ENCODE peak calls at places on chromosomes 1 and 21, in ten cellular contexts. One of them, this sample, is unnamed.

GRCh38 chr1:200191993-200192392 is 164.5 kb downstream of the NR5A2 start:
- DNase-seq in progenitor cell of endocrine pancreas: no peak
- DNase-seq in Calu3: no peak
- DNase-seq in GM13977: no peak
- DNase-seq in left lung: no peak
- DNase-seq in glutamatergic neuron: no peak
- DNase-seq in PC-9: no peak
- DNase-seq in neural progenitor cell: no peak
- DNase-seq in breast epithelium: no peak
- DNase-seq in CD4-positive, alpha-beta T cell: no peak
- DNase-seq in this sample: no peak

GRCh38 chr1:89635825-89636815 is 3.2 kb downstream of the LRRC8C start:
- DNase-seq in PC-9: no peak
- DNase-seq in Calu3: no peak
- DNase-seq in GM13977: no peak
- DNase-seq in breast epithelium: no peak
- DNase-seq in neural progenitor cell: no peak
- DNase-seq in progenitor cell of endocrine pancreas: no peak
- DNase-seq in glutamatergic neuron: no peak
- DNase-seq in CD4-positive, alpha-beta T cell: no peak
- DNase-seq in left lung: no peak
- DNase-seq in this sample: peak

GRCh38 chr1:225750420-225750819 is 27.2 kb upstream of the SRP9 start:
- DNase-seq in CD4-positive, alpha-beta T cell: no peak
- DNase-seq in glutamatergic neuron: no peak
- DNase-seq in GM13977: no peak
- DNase-seq in Calu3: no peak
- DNase-seq in PC-9: no peak
- DNase-seq in left lung: no peak
- DNase-seq in breast epithelium: no peak
- DNase-seq in neural progenitor cell: no peak
- DNase-seq in progenitor cell of endocrine pancreas: no peak
- DNase-seq in this sample: no peak

GRCh38 chr21:33373451-33373850 is 29.8 kb upstream of the IFNGR2 start:
- DNase-seq in breast epithelium: no peak
- DNase-seq in left lung: no peak
- DNase-seq in PC-9: peak
- DNase-seq in CD4-positive, alpha-beta T cell: no peak
- DNase-seq in GM13977: no peak
- DNase-seq in Calu3: no peak
- DNase-seq in glutamatergic neuron: no peak
- DNase-seq in neural progenitor cell: no peak
- DNase-seq in progenitor cell of endocrine pancreas: no peak
- DNase-seq in this sample: no peak

GRCh38 chr1:2204384-2205190 is 10.0 kb upstream of the FAAP20 start:
- DNase-seq in CD4-positive, alpha-beta T cell: no peak
- DNase-seq in neural progenitor cell: peak
- DNase-seq in progenitor cell of endocrine pancreas: peak
- DNase-seq in glutamatergic neuron: peak
- DNase-seq in GM13977: peak
- DNase-seq in Calu3: no peak
- DNase-seq in breast epithelium: no peak
- DNase-seq in left lung: peak
- DNase-seq in PC-9: peak
- DNase-seq in this sample: no peak

GRCh38 chr1:246782120-246782900 is 58.1 kb downstream of the SCCPDH start:
- DNase-seq in CD4-positive, alpha-beta T cell: no peak
- DNase-seq in neural progenitor cell: no peak
- DNase-seq in Calu3: no peak
- DNase-seq in breast epithelium: no peak
- DNase-seq in left lung: no peak
- DNase-seq in GM13977: no peak
- DNase-seq in glutamatergic neuron: no peak
- DNase-seq in PC-9: no peak
- DNase-seq in progenitor cell of endocrine pancreas: no peak
- DNase-seq in this sample: peak

GRCh38 chr1:23019851-23020625 is 770 bp downstream of the KDM1A start:
- DNase-seq in CD4-positive, alpha-beta T cell: no peak
- DNase-seq in left lung: peak
- DNase-seq in GM13977: peak
- DNase-seq in glutamatergic neuron: peak
- DNase-seq in PC-9: no peak
- DNase-seq in neural progenitor cell: peak
- DNase-seq in Calu3: peak
- DNase-seq in progenitor cell of endocrine pancreas: peak
- DNase-seq in breast epithelium: no peak
- DNase-seq in this sample: peak

GRCh38 chr21:35145626-35146236 is 96.6 kb upstream of the RUNX1 start:
- DNase-seq in glutamatergic neuron: no peak
- DNase-seq in PC-9: no peak
- DNase-seq in GM13977: no peak
- DNase-seq in CD4-positive, alpha-beta T cell: no peak
- DNase-seq in neural progenitor cell: no peak
- DNase-seq in left lung: no peak
- DNase-seq in progenitor cell of endocrine pancreas: no peak
- DNase-seq in Calu3: peak
- DNase-seq in breast epithelium: no peak
- DNase-seq in this sample: no peak

GRCh38 chr21:45535341-45536081 is 6.7 kb downstream of the SLC19A1 start:
- DNase-seq in breast epithelium: no peak
- DNase-seq in PC-9: no peak
- DNase-seq in CD4-positive, alpha-beta T cell: no peak
- DNase-seq in GM13977: no peak
- DNase-seq in left lung: peak
- DNase-seq in neural progenitor cell: no peak
- DNase-seq in progenitor cell of endocrine pancreas: no peak
- DNase-seq in Calu3: no peak
- DNase-seq in glutamatergic neuron: peak
- DNase-seq in this sample: no peak

GRCh38 chr1:94025383-94026340 is 95.3 kb downstream of the ABCA4 start:
- DNase-seq in breast epithelium: no peak
- DNase-seq in CD4-positive, alpha-beta T cell: no peak
- DNase-seq in neural progenitor cell: peak
- DNase-seq in GM13977: peak
- DNase-seq in left lung: no peak
- DNase-seq in progenitor cell of endocrine pancreas: no peak
- DNase-seq in Calu3: peak
- DNase-seq in glutamatergic neuron: no peak
- DNase-seq in PC-9: peak
- DNase-seq in this sample: no peak

GRCh38 chr1:165397945-165398344 is 41.4 kb upstream of the LMX1A start:
- DNase-seq in glutamatergic neuron: no peak
- DNase-seq in GM13977: no peak
- DNase-seq in left lung: no peak
- DNase-seq in breast epithelium: no peak
- DNase-seq in neural progenitor cell: no peak
- DNase-seq in progenitor cell of endocrine pancreas: no peak
- DNase-seq in Calu3: peak
- DNase-seq in PC-9: no peak
- DNase-seq in CD4-positive, alpha-beta T cell: no peak
- DNase-seq in this sample: peak

GRCh38 chr1:45863117-45863670 is 59.8 kb downstream of the MAST2 start:
- DNase-seq in breast epithelium: no peak
- DNase-seq in neural progenitor cell: no peak
- DNase-seq in PC-9: no peak
- DNase-seq in CD4-positive, alpha-beta T cell: no peak
- DNase-seq in GM13977: no peak
- DNase-seq in progenitor cell of endocrine pancreas: no peak
- DNase-seq in Calu3: no peak
- DNase-seq in left lung: no peak
- DNase-seq in glutamatergic neuron: no peak
- DNase-seq in this sample: no peak

GRCh38 chr1:204350265-204350664 is 9.5 kb downstream of the PLEKHA6 start:
- DNase-seq in CD4-positive, alpha-beta T cell: no peak
- DNase-seq in left lung: no peak
- DNase-seq in progenitor cell of endocrine pancreas: no peak
- DNase-seq in neural progenitor cell: no peak
- DNase-seq in glutamatergic neuron: no peak
- DNase-seq in PC-9: no peak
- DNase-seq in breast epithelium: no peak
- DNase-seq in GM13977: no peak
- DNase-seq in Calu3: no peak
- DNase-seq in this sample: no peak
- TF ChIP-seq CTCF in CD4-positive, alpha-beta T cell: no peak
- TF ChIP-seq CTCF in left lung: no peak
- TF ChIP-seq CTCF in progenitor cell of endocrine pancreas: no peak
- TF ChIP-seq CTCF in neural progenitor cell: no peak
- TF ChIP-seq CTCF in glutamatergic neuron: no peak
- TF ChIP-seq CTCF in PC-9: no peak
- TF ChIP-seq CTCF in breast epithelium: no peak
- TF ChIP-seq CTCF in GM13977: no peak
- TF ChIP-seq CTCF in Calu3: no peak
- TF ChIP-seq CTCF in this sample: no peak

GRCh38 chr1:184386271-184387068 is at the start of gene C1orf21:
- DNase-seq in CD4-positive, alpha-beta T cell: peak
- DNase-seq in left lung: peak
- DNase-seq in PC-9: peak
- DNase-seq in neural progenitor cell: peak
- DNase-seq in GM13977: peak
- DNase-seq in Calu3: peak
- DNase-seq in breast epithelium: peak
- DNase-seq in glutamatergic neuron: peak
- DNase-seq in progenitor cell of endocrine pancreas: peak
- DNase-seq in this sample: peak
- TF ChIP-seq CTCF in CD4-positive, alpha-beta T cell: no peak
- TF ChIP-seq CTCF in left lung: no peak
- TF ChIP-seq CTCF in PC-9: no peak
- TF ChIP-seq CTCF in neural progenitor cell: no peak
- TF ChIP-seq CTCF in GM13977: no peak
- TF ChIP-seq CTCF in Calu3: no peak
- TF ChIP-seq CTCF in breast epithelium: no peak
- TF ChIP-seq CTCF in glutamatergic neuron: no peak
- TF ChIP-seq CTCF in progenitor cell of endocrine pancreas: no peak
- TF ChIP-seq CTCF in this sample: no peak

GRCh38 chr1:68230901-68231626 is 1.3 kb downstream of the WLS start:
- DNase-seq in neural progenitor cell: peak
- DNase-seq in progenitor cell of endocrine pancreas: peak
- DNase-seq in PC-9: peak
- DNase-seq in breast epithelium: peak
- DNase-seq in left lung: peak
- DNase-seq in GM13977: no peak
- DNase-seq in glutamatergic neuron: no peak
- DNase-seq in CD4-positive, alpha-beta T cell: no peak
- DNase-seq in Calu3: peak
- DNase-seq in this sample: no peak

GRCh38 chr1:68231627-68232303 is 558 bp downstream of the WLS start:
- DNase-seq in neural progenitor cell: peak
- DNase-seq in CD4-positive, alpha-beta T cell: no peak
- DNase-seq in progenitor cell of endocrine pancreas: peak
- DNase-seq in glutamatergic neuron: no peak
- DNase-seq in breast epithelium: peak
- DNase-seq in PC-9: peak
- DNase-seq in left lung: peak
- DNase-seq in GM13977: no peak
- DNase-seq in Calu3: peak
- DNase-seq in this sample: no peak

GRCh38 chr1:68234094-68234493 is 1.8 kb upstream of the WLS start:
- DNase-seq in CD4-positive, alpha-beta T cell: no peak
- DNase-seq in neural progenitor cell: no peak
- DNase-seq in GM13977: no peak
- DNase-seq in left lung: no peak
- DNase-seq in breast epithelium: no peak
- DNase-seq in glutamatergic neuron: no peak
- DNase-seq in PC-9: no peak
- DNase-seq in Calu3: no peak
- DNase-seq in progenitor cell of endocrine pancreas: no peak
- DNase-seq in this sample: no peak

GRCh38 chr1:68233202-68233601 is 879 bp upstream of the WLS start:
- DNase-seq in glutamatergic neuron: no peak
- DNase-seq in CD4-positive, alpha-beta T cell: no peak
- DNase-seq in left lung: no peak
- DNase-seq in breast epithelium: no peak
- DNase-seq in Calu3: no peak
- DNase-seq in GM13977: no peak
- DNase-seq in PC-9: no peak
- DNase-seq in progenitor cell of endocrine pancreas: no peak
- DNase-seq in neural progenitor cell: peak
- DNase-seq in this sample: no peak

DNA sequence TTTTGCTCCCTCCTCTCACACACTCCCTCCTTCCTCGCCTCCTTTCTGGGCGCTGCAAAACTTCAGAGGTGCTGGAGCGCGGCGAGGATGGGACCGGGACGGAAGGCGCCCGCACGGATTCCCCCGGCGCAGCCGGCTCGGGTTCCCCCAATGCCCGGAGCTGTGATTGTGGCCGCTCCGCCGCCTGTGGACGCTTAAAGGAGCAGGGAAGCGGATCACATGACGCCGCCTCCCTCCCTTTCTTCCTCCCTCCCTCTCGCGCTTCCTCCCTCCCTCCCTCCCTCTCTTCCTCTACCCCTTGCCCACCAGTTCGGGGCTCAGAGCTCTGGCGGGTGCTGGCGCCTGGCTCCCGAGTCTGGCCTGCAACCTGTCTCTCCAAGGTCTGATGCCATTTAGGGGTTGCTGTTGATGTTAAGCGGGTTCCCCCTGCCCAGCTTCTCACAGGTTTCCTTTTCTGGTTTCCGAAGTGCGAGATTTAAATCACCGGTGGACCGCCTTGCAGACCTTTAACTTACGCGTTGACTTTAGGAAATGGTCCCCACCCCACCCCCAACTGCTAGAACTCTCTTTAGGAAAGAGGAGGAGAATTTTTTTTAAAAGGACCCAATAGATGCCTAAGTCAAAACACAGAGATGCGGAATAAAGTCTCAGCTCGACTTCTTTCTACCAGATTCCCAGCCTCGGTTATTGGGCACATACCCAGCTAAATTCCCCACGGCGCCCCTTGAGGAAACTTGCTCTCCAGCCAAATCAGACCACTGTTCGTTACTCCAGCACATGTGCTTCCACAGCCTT is at the start of gene WLS:
- DNase-seq in GM13977: no peak
- DNase-seq in PC-9: peak
- DNase-seq in glutamatergic neuron: peak
- DNase-seq in breast epithelium: peak
- DNase-seq in progenitor cell of endocrine pancreas: peak
- DNase-seq in neural progenitor cell: peak
- DNase-seq in left lung: peak
- DNase-seq in CD4-positive, alpha-beta T cell: no peak
- DNase-seq in Calu3: peak
- DNase-seq in this sample: no peak
- TF ChIP-seq CTCF in GM13977: no peak
- TF ChIP-seq CTCF in PC-9: no peak
- TF ChIP-seq CTCF in glutamatergic neuron: no peak
- TF ChIP-seq CTCF in breast epithelium: no peak
- TF ChIP-seq CTCF in progenitor cell of endocrine pancreas: peak
- TF ChIP-seq CTCF in neural progenitor cell: peak
- TF ChIP-seq CTCF in left lung: no peak
- TF ChIP-seq CTCF in CD4-positive, alpha-beta T cell: no peak
- TF ChIP-seq CTCF in Calu3: no peak
- TF ChIP-seq CTCF in this sample: no peak

DNA sequence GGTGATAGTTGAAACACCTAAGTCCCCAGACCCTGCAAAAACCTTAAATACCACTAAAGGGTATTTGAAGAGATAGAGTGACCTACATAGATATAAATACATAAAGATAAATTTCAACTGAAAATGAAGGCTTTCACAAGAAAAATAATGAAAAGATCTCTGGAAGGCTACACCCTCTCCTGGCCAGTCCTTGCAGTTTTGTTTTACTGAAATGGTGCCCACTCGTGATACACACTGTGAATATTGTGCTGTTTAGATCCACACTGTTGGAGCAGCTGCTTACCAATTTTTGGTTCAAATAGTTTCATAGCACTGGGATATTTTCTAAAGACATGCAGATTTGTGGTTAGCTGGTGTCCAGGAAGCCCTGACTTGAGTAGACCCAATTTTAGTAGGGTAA is 31.5 kb upstream of the RNF187 start:
- DNase-seq in breast epithelium: no peak
- DNase-seq in left lung: no peak
- DNase-seq in CD4-positive, alpha-beta T cell: no peak
- DNase-seq in Calu3: no peak
- DNase-seq in glutamatergic neuron: no peak
- DNase-seq in PC-9: no peak
- DNase-seq in GM13977: no peak
- DNase-seq in progenitor cell of endocrine pancreas: no peak
- DNase-seq in neural progenitor cell: no peak
- DNase-seq in this sample: no peak
- TF ChIP-seq CTCF in breast epithelium: no peak
- TF ChIP-seq CTCF in left lung: no peak
- TF ChIP-seq CTCF in CD4-positive, alpha-beta T cell: no peak
- TF ChIP-seq CTCF in Calu3: no peak
- TF ChIP-seq CTCF in glutamatergic neuron: no peak
- TF ChIP-seq CTCF in PC-9: peak
- TF ChIP-seq CTCF in GM13977: peak
- TF ChIP-seq CTCF in progenitor cell of endocrine pancreas: peak
- TF ChIP-seq CTCF in neural progenitor cell: peak
- TF ChIP-seq CTCF in this sample: no peak

This sample was measured in activated CD8-positive, alpha-beta T cell treated with anti-CD3 and anti-CD28 coated beads for 36 hours.